ENCODE peak calls at places on chromosomes 4 and X, in nine cellular contexts. J is CD14-positive monocyte, Y is fibroblast of mammary gland, O is GM12865, C is endodermal cell, V is dorsolateral prefrontal cortex, U is OCI-LY7, P is nephron progenitor cell, A is omental fat pad. D is an unnamed sample.

GRCh38 chr4:119543794-119544193 is 84.8 kb downstream of the PDE5A start:
- DNase-seq in A (no peak), C (no peak), U (no peak), P (no peak), V (no peak), Y (no peak), O (no peak), J (no peak), D (no peak)

GRCh38 chr4:170827562-170828260 is 738.0 kb upstream of the AADAT start:
- DNase-seq in U (no peak), C (no peak), J (no peak), A (no peak), Y (peak), P (no peak), O (no peak), V (no peak), D (no peak)

GRCh38 chr4:69713593-69713992 is 46.8 kb downstream of the SULT1B1 start:
- DNase-seq in P (no peak), O (no peak), A (no peak), C (no peak), J (peak), V (no peak), Y (peak), U (no peak), D (no peak)

GRCh38 chrX:28787206-28787605 is 200.0 kb downstream of the IL1RAPL1 start:
- DNase-seq in P (no peak), Y (peak), C (no peak), V (no peak), J (no peak), U (no peak), A (no peak), O (no peak), D (no peak)

GRCh38 chrX:87376896-87377295 is 140.7 kb upstream of the KLHL4 start:
- DNase-seq in U (no peak), A (no peak), J (no peak), O (no peak), P (no peak), V (no peak), C (no peak), Y (no peak), D (no peak)

GRCh38 chr4:153497091-153497531 is 31.0 kb downstream of the TMEM131L start:
- DNase-seq in A (no peak), J (no peak), Y (peak), P (no peak), V (no peak), U (peak), O (peak), C (peak), D (peak)

GRCh38 chrX:41384041-41384705 is 50.2 kb downstream of the DDX3X start:
- DNase-seq in C (no peak), J (peak), A (peak), P (no peak), U (peak), O (no peak), Y (peak), V (peak), D (peak)

GRCh38 chr4:38189445-38189844 is 229.2 kb downstream of the PTTG2 start:
- DNase-seq in C (no peak), J (no peak), A (no peak), Y (peak), P (no peak), U (no peak), V (no peak), O (no peak), D (no peak)

GRCh38 chrX:12978205-12979010 is 3.5 kb downstream of the TMSB4X start:
- DNase-seq in U (peak), A (no peak), P (peak), C (peak), V (no peak), O (peak), J (peak), Y (peak), D (peak)

GRCh38 chr4:81003549-81004240 is 26.8 kb upstream of the BMP3 start:
- DNase-seq in J (no peak), U (peak), A (no peak), C (no peak), Y (no peak), O (peak), V (no peak), P (no peak), D (no peak)

GRCh38 chr4:183483997-183484396 is 20.9 kb upstream of the ING2 start:
- DNase-seq in Y (no peak), J (no peak), O (no peak), P (no peak), A (no peak), V (no peak), C (no peak), U (no peak), D (no peak)

GRCh38 chr4:112213091-112213490 is 18.5 kb upstream of the AP1AR start:
- DNase-seq in V (no peak), J (peak), O (peak), C (no peak), A (no peak), U (peak), Y (peak), P (no peak), D (no peak)

GRCh38 chr4:53541577-53542206 is 49.6 kb downstream of the LNX1 start:
- DNase-seq in A (no peak), O (no peak), C (no peak), P (no peak), J (no peak), U (no peak), Y (peak), V (no peak), D (no peak)

GRCh38 chrX:111265506-111265905 is 4.8 kb downstream of the CAPN6 start:
- DNase-seq in A (no peak), Y (no peak), O (no peak), J (no peak), V (no peak), C (no peak), P (no peak), U (no peak), D (no peak)
- TF ChIP-seq CTCF in A (no peak), Y (no peak), O (no peak), J (no peak), V (no peak), C (no peak), P (no peak), U (no peak), D (no peak)

GRCh38 chr4:187135878-187136277 is 412.2 kb upstream of the FAT1 start:
- DNase-seq in J (no peak), Y (no peak), C (no peak), O (no peak), V (no peak), A (no peak), P (no peak), U (no peak), D (no peak)

GRCh38 chr4:187139116-187139515 is 415.5 kb upstream of the FAT1 start:
- DNase-seq in C (no peak), O (no peak), P (no peak), J (no peak), A (no peak), Y (no peak), V (no peak), U (no peak), D (no peak)

GRCh38 chr4:187141101-187141500 is 417.4 kb upstream of the FAT1 start:
- DNase-seq in O (no peak), V (no peak), Y (no peak), C (no peak), P (no peak), U (no peak), A (no peak), J (no peak), D (no peak)
- TF ChIP-seq CTCF in O (no peak), V (no peak), Y (no peak), C (no peak), P (no peak), U (no peak), A (no peak), J (no peak), D (no peak)

DNA sequence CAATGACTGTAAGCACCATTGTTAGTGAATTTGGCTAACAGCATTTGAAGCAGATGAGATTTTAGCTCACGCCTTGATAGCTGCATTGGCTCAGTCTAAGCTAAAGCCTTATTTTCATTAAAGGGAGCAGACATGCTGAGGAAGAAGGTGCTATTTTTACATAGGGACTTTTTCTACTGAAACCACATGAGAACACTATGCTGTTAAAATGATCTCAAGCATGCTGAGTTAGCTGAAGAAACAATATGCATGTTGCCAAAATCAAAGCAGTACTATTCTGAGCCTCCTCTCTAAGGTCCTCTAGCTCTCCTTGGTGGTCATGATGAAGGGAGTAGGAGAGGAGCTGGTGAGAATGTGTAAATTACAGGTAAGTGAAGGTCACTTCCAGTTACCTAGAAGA is 134.4 kb upstream of the JADE1 start:
- DNase-seq in U (peak), P (no peak), O (peak), J (no peak), A (no peak), V (no peak), Y (no peak), C (no peak), D (no peak)
- TF ChIP-seq CTCF in U (no peak), P (no peak), O (peak), J (no peak), A (no peak), V (no peak), Y (no peak), C (no peak), D (no peak)

GRCh38 chr4:51842554-51843308 is at the start of gene DCUN1D4:
- DNase-seq in Y (peak), U (peak), A (peak), P (peak), O (peak), J (peak), C (peak), V (peak), D (peak)
- TF ChIP-seq CTCF in Y (peak), U (no peak), A (no peak), P (no peak), O (peak), J (peak), C (peak), V (peak), D (peak)